ENCODE peak calls at places on chromosomes 13 and 19, in seven cellular contexts. One of them, this sample, is unnamed.

GRCh38 chr19:41443813-41444455 is 978 bp downstream of the ERICH4 start:
- DNase-seq in neural crest cell: no peak
- DNase-seq in iris pigment epithelial cell: no peak
- DNase-seq in dorsolateral prefrontal cortex: no peak
- DNase-seq in cerebellar nuclear complex: no peak
- DNase-seq in stimulated activated CD4-positive, alpha-beta T cell treated with anti-CD3 and anti-CD28 coated beads, Interleukin-4, amount 100 ng/mL, for 4 hours: no peak
- DNase-seq in WTC11: no peak
- DNase-seq in this sample: no peak

GRCh38 chr19:51094696-51095279 is 12.1 kb upstream of the KLK14 start:
- DNase-seq in neural crest cell: peak
- DNase-seq in iris pigment epithelial cell: no peak
- DNase-seq in dorsolateral prefrontal cortex: no peak
- DNase-seq in cerebellar nuclear complex: no peak
- DNase-seq in stimulated activated CD4-positive, alpha-beta T cell treated with anti-CD3 and anti-CD28 coated beads, Interleukin-4, amount 100 ng/mL, for 4 hours: no peak
- DNase-seq in WTC11: peak
- DNase-seq in this sample: peak

GRCh38 chr13:62309904-62310303 is 894.3 kb upstream of the PCDH20 start:
- DNase-seq in neural crest cell: no peak
- DNase-seq in iris pigment epithelial cell: no peak
- DNase-seq in dorsolateral prefrontal cortex: no peak
- DNase-seq in cerebellar nuclear complex: no peak
- DNase-seq in stimulated activated CD4-positive, alpha-beta T cell treated with anti-CD3 and anti-CD28 coated beads, Interleukin-4, amount 100 ng/mL, for 4 hours: no peak
- DNase-seq in WTC11: no peak
- DNase-seq in this sample: no peak

GRCh38 chr13:51927129-51927528 is 65.4 kb downstream of the CCDC70 start:
- DNase-seq in neural crest cell: no peak
- DNase-seq in iris pigment epithelial cell: no peak
- DNase-seq in dorsolateral prefrontal cortex: no peak
- DNase-seq in cerebellar nuclear complex: no peak
- DNase-seq in stimulated activated CD4-positive, alpha-beta T cell treated with anti-CD3 and anti-CD28 coated beads, Interleukin-4, amount 100 ng/mL, for 4 hours: no peak
- DNase-seq in WTC11: no peak
- DNase-seq in this sample: no peak

GRCh38 chr19:2922987-2923386 is 21.8 kb downstream of the ZNF77 start:
- DNase-seq in neural crest cell: no peak
- DNase-seq in iris pigment epithelial cell: peak
- DNase-seq in dorsolateral prefrontal cortex: no peak
- DNase-seq in cerebellar nuclear complex: no peak
- DNase-seq in stimulated activated CD4-positive, alpha-beta T cell treated with anti-CD3 and anti-CD28 coated beads, Interleukin-4, amount 100 ng/mL, for 4 hours: no peak
- DNase-seq in WTC11: no peak
- DNase-seq in this sample: peak

GRCh38 chr19:14113762-14114414 is 3.7 kb downstream of the PRKACA start:
- DNase-seq in neural crest cell: peak
- DNase-seq in iris pigment epithelial cell: no peak
- DNase-seq in dorsolateral prefrontal cortex: no peak
- DNase-seq in cerebellar nuclear complex: no peak
- DNase-seq in stimulated activated CD4-positive, alpha-beta T cell treated with anti-CD3 and anti-CD28 coated beads, Interleukin-4, amount 100 ng/mL, for 4 hours: peak
- DNase-seq in WTC11: peak
- DNase-seq in this sample: no peak

GRCh38 chr19:15633122-15633521 is 7.6 kb upstream of the CYP4F3 start:
- DNase-seq in neural crest cell: no peak
- DNase-seq in iris pigment epithelial cell: no peak
- DNase-seq in dorsolateral prefrontal cortex: no peak
- DNase-seq in cerebellar nuclear complex: no peak
- DNase-seq in stimulated activated CD4-positive, alpha-beta T cell treated with anti-CD3 and anti-CD28 coated beads, Interleukin-4, amount 100 ng/mL, for 4 hours: no peak
- DNase-seq in WTC11: no peak
- DNase-seq in this sample: no peak

GRCh38 chr13:46404732-46405097 is 17.7 kb upstream of the RUBCNL start:
- DNase-seq in neural crest cell: no peak
- DNase-seq in iris pigment epithelial cell: no peak
- DNase-seq in dorsolateral prefrontal cortex: no peak
- DNase-seq in cerebellar nuclear complex: no peak
- DNase-seq in stimulated activated CD4-positive, alpha-beta T cell treated with anti-CD3 and anti-CD28 coated beads, Interleukin-4, amount 100 ng/mL, for 4 hours: no peak
- DNase-seq in WTC11: no peak
- DNase-seq in this sample: no peak

GRCh38 chr13:103859952-103860351 is 793.7 kb upstream of the SLC10A2 start:
- DNase-seq in neural crest cell: no peak
- DNase-seq in iris pigment epithelial cell: no peak
- DNase-seq in dorsolateral prefrontal cortex: no peak
- DNase-seq in cerebellar nuclear complex: no peak
- DNase-seq in stimulated activated CD4-positive, alpha-beta T cell treated with anti-CD3 and anti-CD28 coated beads, Interleukin-4, amount 100 ng/mL, for 4 hours: no peak
- DNase-seq in WTC11: no peak
- DNase-seq in this sample: no peak

GRCh38 chr19:20247016-20247683 is 80.1 kb downstream of the ZNF486 start:
- DNase-seq in neural crest cell: peak
- DNase-seq in iris pigment epithelial cell: peak
- DNase-seq in dorsolateral prefrontal cortex: peak
- DNase-seq in cerebellar nuclear complex: no peak
- DNase-seq in stimulated activated CD4-positive, alpha-beta T cell treated with anti-CD3 and anti-CD28 coated beads, Interleukin-4, amount 100 ng/mL, for 4 hours: no peak
- DNase-seq in WTC11: peak
- DNase-seq in this sample: peak

This sample was measured in H9.